ENCODE peak calls at places on chromosome 2, in four cellular contexts. One of them, this sample, is unnamed.

GRCh38 chr2:146821836-146822316 is 1023.0 kb upstream of the ACVR2A start:
- DNase-seq in SK-N-SH: no peak
- DNase-seq in HepG2: no peak
- DNase-seq in H1: no peak
- DNase-seq in this sample: no peak

GRCh38 chr2:241224068-241224850 is 35.8 kb downstream of the ANO7 start:
- DNase-seq in HepG2: peak
- DNase-seq in SK-N-SH: peak
- DNase-seq in H1: no peak
- DNase-seq in this sample: no peak

GRCh38 chr2:44844651-44845270 is 96.7 kb upstream of the SIX3 start:
- DNase-seq in SK-N-SH: no peak
- DNase-seq in H1: no peak
- DNase-seq in HepG2: no peak
- DNase-seq in this sample: no peak

GRCh38 chr2:26840937-26841610 is 6.9 kb upstream of the DPYSL5 start:
- DNase-seq in HepG2: peak
- DNase-seq in SK-N-SH: peak
- DNase-seq in H1: no peak
- DNase-seq in this sample: peak

GRCh38 chr2:47076586-47077441 is 78.3 kb downstream of the STPG4 start:
- DNase-seq in H1: no peak
- DNase-seq in SK-N-SH: peak
- DNase-seq in HepG2: peak
- DNase-seq in this sample: no peak

GRCh38 chr2:109418716-109419115 is 195.1 kb downstream of the SEPTIN10 start:
- DNase-seq in H1: no peak
- DNase-seq in HepG2: no peak
- DNase-seq in SK-N-SH: no peak
- DNase-seq in this sample: no peak

GRCh38 chr2:122136071-122136470 is 380.6 kb downstream of the TSN start:
- DNase-seq in SK-N-SH: peak
- DNase-seq in HepG2: peak
- DNase-seq in H1: no peak
- DNase-seq in this sample: peak

GRCh38 chr2:234446404-234447076 is 50.3 kb downstream of the ARL4C start:
- DNase-seq in HepG2: no peak
- DNase-seq in SK-N-SH: no peak
- DNase-seq in H1: no peak
- DNase-seq in this sample: no peak

GRCh38 chr2:238105506-238106338 is 5.6 kb downstream of the ESPNL start:
- DNase-seq in H1: no peak
- DNase-seq in SK-N-SH: peak
- DNase-seq in HepG2: no peak
- DNase-seq in this sample: no peak

GRCh38 chr2:68745006-68745405 is 10.4 kb downstream of the ARHGAP25 start:
- DNase-seq in HepG2: no peak
- DNase-seq in H1: peak
- DNase-seq in SK-N-SH: no peak
- DNase-seq in this sample: no peak

GRCh38 chr2:180679693-180680092 is 300.7 kb upstream of the UBE2E3 start:
- DNase-seq in SK-N-SH: no peak
- DNase-seq in HepG2: no peak
- DNase-seq in H1: no peak
- DNase-seq in this sample: no peak

GRCh38 chr2:51812138-51812866 is 780.4 kb upstream of the NRXN1 start:
- DNase-seq in HepG2: no peak
- DNase-seq in SK-N-SH: no peak
- DNase-seq in H1: no peak
- DNase-seq in this sample: no peak

GRCh38 chr2:39646891-39647780 is 18.6 kb upstream of the TMEM178A start:
- DNase-seq in HepG2: no peak
- DNase-seq in SK-N-SH: no peak
- DNase-seq in H1: no peak
- DNase-seq in this sample: no peak

GRCh38 chr2:227821043-227821942 is 7.7 kb downstream of the CCL20 start:
- DNase-seq in HepG2: peak
- DNase-seq in H1: no peak
- DNase-seq in SK-N-SH: no peak
- DNase-seq in this sample: no peak

GRCh38 chr2:227134591-227134990 is 29.4 kb downstream of the COL4A4 start:
- DNase-seq in HepG2: no peak
- DNase-seq in H1: no peak
- DNase-seq in SK-N-SH: no peak
- DNase-seq in this sample: no peak

GRCh38 chr2:44999540-44999939 is 9.7 kb downstream of the SIX2 start:
- DNase-seq in SK-N-SH: no peak
- DNase-seq in H1: no peak
- DNase-seq in HepG2: no peak
- DNase-seq in this sample: no peak

GRCh38 chr2:177295479-177295878 is 31.0 kb upstream of the NFE2L2 start:
- DNase-seq in SK-N-SH: no peak
- DNase-seq in HepG2: no peak
- DNase-seq in H1: no peak
- DNase-seq in this sample: no peak

GRCh38 chr2:85786444-85786843 is 32.7 kb downstream of the ATOH8 start:
- DNase-seq in SK-N-SH: no peak
- DNase-seq in H1: no peak
- DNase-seq in HepG2: no peak
- DNase-seq in this sample: no peak

GRCh38 chr2:96157649-96158553 is 12.7 kb upstream of the DUSP2 start:
- DNase-seq in H1: no peak
- DNase-seq in SK-N-SH: peak
- DNase-seq in HepG2: no peak
- DNase-seq in this sample: no peak

GRCh38 chr2:74514368-74515270 is at the start of gene TLX2:
- DNase-seq in HepG2: no peak
- DNase-seq in H1: peak
- DNase-seq in SK-N-SH: peak
- DNase-seq in this sample: no peak

GRCh38 chr2:138267161-138267901 is 234.2 kb upstream of the SPOPL start:
- DNase-seq in H1: no peak
- DNase-seq in HepG2: no peak
- DNase-seq in SK-N-SH: no peak
- DNase-seq in this sample: no peak

GRCh38 chr2:9021563-9022211 is 18.2 kb upstream of the MBOAT2 start:
- DNase-seq in HepG2: no peak
- DNase-seq in SK-N-SH: no peak
- DNase-seq in H1: no peak
- DNase-seq in this sample: no peak

GRCh38 chr2:111118455-111119003 is 2.2 kb upstream of the BCL2L11 start:
- DNase-seq in H1: peak
- DNase-seq in HepG2: no peak
- DNase-seq in SK-N-SH: no peak
- DNase-seq in this sample: no peak

GRCh38 chr2:37544617-37545031 is 126.8 kb downstream of the CDC42EP3 start:
- DNase-seq in SK-N-SH: no peak
- DNase-seq in HepG2: no peak
- DNase-seq in H1: no peak
- DNase-seq in this sample: no peak

GRCh38 chr2:162365392-162365791 is 21.5 kb downstream of the GCA start:
- DNase-seq in HepG2: no peak
- DNase-seq in H1: no peak
- DNase-seq in SK-N-SH: no peak
- DNase-seq in this sample: no peak

GRCh38 chr2:29802976-29803375 is 118.4 kb downstream of the ALK start:
- DNase-seq in SK-N-SH: no peak
- DNase-seq in HepG2: no peak
- DNase-seq in H1: no peak
- DNase-seq in this sample: no peak

GRCh38 chr2:70685771-70686171 is 82.2 kb downstream of the ADD2 start:
- DNase-seq in HepG2: no peak
- DNase-seq in H1: no peak
- DNase-seq in SK-N-SH: no peak
- DNase-seq in this sample: no peak

GRCh38 chr2:216235462-216235861 is 126.3 kb downstream of the XRCC5 start:
- DNase-seq in H1: no peak
- DNase-seq in SK-N-SH: no peak
- DNase-seq in HepG2: no peak
- DNase-seq in this sample: no peak

GRCh38 chr2:231644426-231644825 is 51.8 kb downstream of the TEX44 start:
- DNase-seq in SK-N-SH: no peak
- DNase-seq in H1: no peak
- DNase-seq in HepG2: no peak
- DNase-seq in this sample: no peak

GRCh38 chr2:43950383-43951008 is 45.3 kb downstream of the LRPPRC start:
- DNase-seq in H1: no peak
- DNase-seq in HepG2: peak
- DNase-seq in SK-N-SH: peak
- DNase-seq in this sample: peak

GRCh38 chr2:102619414-102620319 is at the start of gene SLC9A2:
- DNase-seq in HepG2: no peak
- DNase-seq in SK-N-SH: peak
- DNase-seq in H1: peak
- DNase-seq in this sample: peak

GRCh38 chr2:201879986-201880385 is 73.6 kb downstream of the CDK15 start:
- DNase-seq in HepG2: no peak
- DNase-seq in H1: no peak
- DNase-seq in SK-N-SH: no peak
- DNase-seq in this sample: no peak

GRCh38 chr2:145094353-145094752 is 574.4 kb upstream of the ZEB2 start:
- DNase-seq in SK-N-SH: no peak
- DNase-seq in H1: no peak
- DNase-seq in HepG2: no peak
- DNase-seq in this sample: no peak

GRCh38 chr2:96209011-96209728 is 543 bp upstream of the STARD7 start:
- DNase-seq in SK-N-SH: no peak
- DNase-seq in HepG2: no peak
- DNase-seq in H1: no peak
- DNase-seq in this sample: no peak

GRCh38 chr2:45627911-45628310 is 16.8 kb upstream of the SRBD1 start:
- DNase-seq in H1: no peak
- DNase-seq in HepG2: no peak
- DNase-seq in SK-N-SH: no peak
- DNase-seq in this sample: no peak

GRCh38 chr2:54271843-54272600 is 16.0 kb upstream of the TSPYL6 start:
- DNase-seq in H1: no peak
- DNase-seq in SK-N-SH: no peak
- DNase-seq in HepG2: no peak
- DNase-seq in this sample: no peak
- TF ChIP-seq JUND in H1: no peak
- TF ChIP-seq JUND in SK-N-SH: no peak
- TF ChIP-seq JUND in HepG2: no peak
- TF ChIP-seq JUND in this sample: no peak

GRCh38 chr2:152464853-152465470 is 130.0 kb downstream of the FMNL2 start:
- DNase-seq in H1: no peak
- DNase-seq in SK-N-SH: no peak
- DNase-seq in HepG2: no peak
- DNase-seq in this sample: no peak
- TF ChIP-seq JUND in H1: no peak
- TF ChIP-seq JUND in SK-N-SH: no peak
- TF ChIP-seq JUND in HepG2: no peak
- TF ChIP-seq JUND in this sample: no peak

GRCh38 chr2:119548516-119549120 is 4.4 kb downstream of the CFAP221 start:
- DNase-seq in SK-N-SH: no peak
- DNase-seq in H1: no peak
- DNase-seq in HepG2: no peak
- DNase-seq in this sample: no peak

GRCh38 chr2:119545754-119546445 is 1.7 kb downstream of the CFAP221 start:
- DNase-seq in SK-N-SH: no peak
- DNase-seq in HepG2: no peak
- DNase-seq in H1: no peak
- DNase-seq in this sample: no peak

GRCh38 chr2:119545076-119545475 is 827 bp downstream of the CFAP221 start:
- DNase-seq in HepG2: no peak
- DNase-seq in H1: no peak
- DNase-seq in SK-N-SH: no peak
- DNase-seq in this sample: no peak

GRCh38 chr2:119544075-119545031 is at the start of gene CFAP221:
- DNase-seq in SK-N-SH: peak
- DNase-seq in H1: peak
- DNase-seq in HepG2: peak
- DNase-seq in this sample: peak

DNA sequence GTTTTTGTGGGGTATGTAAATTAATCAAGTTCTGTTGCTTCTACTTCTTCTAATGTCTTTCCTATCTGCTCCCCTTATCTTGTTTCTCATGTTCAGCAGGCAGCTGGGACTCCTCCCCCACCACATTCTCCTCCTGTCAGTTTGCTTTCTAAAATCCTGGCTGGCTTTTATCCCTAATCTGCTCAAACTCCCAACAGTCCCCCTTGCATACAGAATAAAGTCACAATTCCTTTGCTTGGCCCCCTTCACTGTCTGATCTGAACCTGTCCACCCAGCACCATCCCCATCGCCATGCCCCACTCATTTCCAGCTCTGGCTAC is 2.2 kb downstream of the CFAP221 start:
- DNase-seq in HepG2: no peak
- DNase-seq in H1: no peak
- DNase-seq in SK-N-SH: no peak
- DNase-seq in this sample: no peak
- TF ChIP-seq JUND in HepG2: no peak
- TF ChIP-seq JUND in H1: no peak
- TF ChIP-seq JUND in SK-N-SH: no peak
- TF ChIP-seq JUND in this sample: no peak

DNA sequence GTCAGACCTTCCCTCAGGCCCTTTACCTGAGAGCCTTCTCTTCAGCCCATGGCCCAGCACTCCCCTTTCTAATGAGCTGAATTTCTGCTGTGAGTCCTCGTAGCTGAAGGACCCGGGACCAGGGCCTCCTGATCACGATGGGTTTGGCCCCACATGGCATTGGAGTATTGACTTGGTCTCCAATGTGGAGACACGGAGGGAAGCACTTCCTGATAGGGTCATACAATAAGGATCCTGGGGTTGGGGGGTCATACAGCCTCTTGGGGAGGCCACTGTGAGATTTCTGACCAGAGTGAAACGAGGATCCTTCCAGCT is 38.7 kb downstream of the RHOB start:
- DNase-seq in H1: no peak
- DNase-seq in HepG2: no peak
- DNase-seq in SK-N-SH: no peak
- DNase-seq in this sample: no peak
- TF ChIP-seq JUND in H1: no peak
- TF ChIP-seq JUND in HepG2: no peak
- TF ChIP-seq JUND in SK-N-SH: no peak
- TF ChIP-seq JUND in this sample: no peak

GRCh38 chr2:152623076-152623740 is 94.1 kb downstream of the PRPF40A start:
- DNase-seq in SK-N-SH: no peak
- DNase-seq in H1: no peak
- DNase-seq in HepG2: no peak
- DNase-seq in this sample: no peak
- TF ChIP-seq JUND in SK-N-SH: no peak
- TF ChIP-seq JUND in H1: no peak
- TF ChIP-seq JUND in HepG2: no peak
- TF ChIP-seq JUND in this sample: no peak

This sample was measured in T47D.